ENCODE peak calls at places on chromosomes 3 and 15, in five cellular contexts. F is activated T-cell treated with anti-CD3 and anti-CD28 coated beads for 1 hour; L is stimulated activated CD4-positive, alpha-beta T cell treated with anti-CD3 and anti-CD28 coated beads, Interleukin-15, amount 100 ng/mL, for 1 hour; V is effector CD4-positive, alpha-beta T cell; P is sciatic nerve. J is an unnamed sample.

GRCh38 chr3:115670911-115671310 is 47.6 kb downstream of the GAP43 start:
- DNase-seq in V (no peak), F (no peak), L (no peak), P (no peak), J (no peak)

GRCh38 chr3:53921296-53921695 is 29.6 kb upstream of the SELENOK start:
- DNase-seq in L (no peak), V (no peak), F (no peak), P (no peak), J (no peak)

GRCh38 chr15:74768771-74769342 is 13.0 kb upstream of the CSK start:
- DNase-seq in P (peak; percentile 83), F (no peak), L (no peak), V (peak; percentile 58), J (peak; percentile 52)

GRCh38 chr3:57983734-57984518 is 24.3 kb upstream of the FLNB start:
- DNase-seq in V (no peak), P (peak; percentile 81), L (peak; percentile 7), F (peak; percentile 11), J (no peak)

GRCh38 chr15:69537888-69538287 is 85.3 kb downstream of the RPLP1 start:
- DNase-seq in P (no peak), F (no peak), L (no peak), V (no peak), J (no peak)

GRCh38 chr15:73125219-73125618 is 73.0 kb downstream of the NEO1 start:
- DNase-seq in L (no peak), F (no peak), P (no peak), V (no peak), J (no peak)

GRCh38 chr15:92449476-92449875 is 55.8 kb downstream of the ST8SIA2 start:
- DNase-seq in P (no peak), V (no peak), L (no peak), F (no peak), J (no peak)

GRCh38 chr15:51982013-51982769 is 10.6 kb upstream of the LEO1 start:
- DNase-seq in L (peak; percentile 3), F (peak; percentile 2), V (peak; percentile 9), P (no peak), J (no peak)

GRCh38 chr15:78024141-78024567 is 53.4 kb downstream of the TBC1D2B start:
- DNase-seq in P (peak; percentile 72), V (no peak), F (no peak), L (no peak), J (no peak)

GRCh38 chr3:129107793-129108192 is 13.8 kb downstream of the RAB43 start:
- DNase-seq in L (no peak), V (no peak), F (no peak), P (no peak), J (no peak)

GRCh38 chr3:9778102-9778501 is 8.4 kb upstream of the CAMK1 start:
- DNase-seq in F (no peak), V (no peak), P (no peak), L (no peak), J (no peak)